ENCODE peak calls at places on chromosomes 16 and 17, in nine cellular contexts. U is upper lobe of right lung; M is tibial artery; T is CD8-positive, alpha-beta memory T cell; D is heart right ventricle; X is endodermal cell; E is ovary; P is cardiac muscle cell; I is body of pancreas. Q is an unnamed sample. For H3K4me1, the result is how much of the 10 kb centered on the place peaks cover.

GRCh38 chr16:10577305-10578202 is 2.8 kb downstream of the EMP2 start:
- DNase-seq in P (peak), X (peak), U (peak), I (no peak), E (peak), T (no peak), D (peak), M (no peak), Q (peak)

GRCh38 chr16:24643489-24643888 is 86.0 kb upstream of the TNRC6A start:
- DNase-seq in M (no peak), P (no peak), E (no peak), X (no peak), U (no peak), T (no peak), D (no peak), I (no peak), Q (no peak)

GRCh38 chr16:79134300-79134699 is 466.2 kb downstream of the MAF start:
- DNase-seq in X (no peak), D (no peak), T (no peak), P (no peak), U (no peak), E (no peak), I (no peak), M (no peak), Q (no peak)

GRCh38 chr17:34987232-34987631 is 6.9 kb downstream of the LIG3 start:
- DNase-seq in U (no peak), P (no peak), I (no peak), D (no peak), T (no peak), E (no peak), M (no peak), X (no peak), Q (no peak)

GRCh38 chr16:79651363-79651762 is 50.8 kb upstream of the MAF start:
- DNase-seq in M (peak), X (no peak), U (no peak), D (peak), I (peak), T (no peak), P (no peak), E (peak), Q (peak)

GRCh38 chr16:66460703-66461102 is 33.6 kb downstream of the BEAN1 start:
- DNase-seq in E (no peak), U (no peak), T (no peak), I (no peak), X (peak), M (no peak), D (no peak), P (no peak), Q (no peak)

GRCh38 chr16:74123826-74124225 is 172.8 kb upstream of the PSMD7 start:
- DNase-seq in I (no peak), T (no peak), D (no peak), M (no peak), E (no peak), X (no peak), P (no peak), U (no peak), Q (no peak)

GRCh38 chr16:49834496-49835009 is 21.4 kb downstream of the ZNF423 start:
- DNase-seq in X (peak), D (peak), E (peak), I (no peak), U (no peak), M (peak), T (no peak), P (peak), Q (peak)

GRCh38 chr17:14080847-14081251 is 11.5 kb downstream of the COX10 start:
- DNase-seq in M (no peak), X (no peak), D (no peak), T (no peak), I (no peak), U (no peak), P (no peak), E (no peak), Q (no peak)

GRCh38 chr17:4986951-4987766 is at the start of gene CAMTA2:
- DNase-seq in E (peak), U (peak), T (peak), X (peak), D (peak), I (peak), P (peak), M (peak), Q (peak)

GRCh38 chr16:65120811-65121721 is 797 bp downstream of the CDH11 start:
- DNase-seq in D (peak), M (peak), T (no peak), X (peak), P (peak), E (peak), I (no peak), U (peak), Q (peak)

GRCh38 chr17:67390646-67391480 is 13.8 kb downstream of the PITPNC1 start:
- DNase-seq in I (peak), D (peak), E (no peak), M (no peak), P (no peak), X (no peak), T (peak), U (no peak), Q (peak)

GRCh38 chr16:72468582-72468981 is 296.6 kb upstream of the PMFBP1 start:
- DNase-seq in T (no peak), D (no peak), I (no peak), E (no peak), M (no peak), U (no peak), P (no peak), X (no peak), Q (no peak)

GRCh38 chr17:4740025-4740351 is 260 bp upstream of the CXCL16 start:
- DNase-seq in E (no peak), D (no peak), P (no peak), X (no peak), I (no peak), U (no peak), M (no peak), T (no peak), Q (no peak)

GRCh38 chr17:1931759-1932579 is 93.2 kb downstream of the RTN4RL1 start:
- DNase-seq in U (no peak), M (no peak), X (peak), T (no peak), E (peak), I (peak), P (peak), D (peak), Q (peak)

GRCh38 chr17:5122586-5123342 is 6.9 kb downstream of the USP6 start:
- DNase-seq in I (peak), E (peak), M (peak), X (peak), D (no peak), U (peak), P (peak), T (peak), Q (peak)

GRCh38 chr16:89093602-89094251 is at the start of gene ACSF3:
- DNase-seq in U (peak), T (peak), P (peak), M (peak), I (peak), E (peak), X (peak), D (peak), Q (peak)

GRCh38 chr16:72878301-72879269 is 169.3 kb downstream of the ZFHX3 start:
- DNase-seq in M (no peak), E (no peak), D (no peak), P (peak), I (peak), X (no peak), U (no peak), T (no peak), Q (no peak)

GRCh38 chr16:3458278-3458851 is 14.9 kb downstream of the NAA60 start:
- DNase-seq in E (peak), M (no peak), U (peak), P (peak), I (peak), X (peak), D (no peak), T (peak), Q (peak)

GRCh38 chr17:51439395-51440229 is 179.3 kb downstream of the UTP18 start:
- DNase-seq in I (no peak), X (peak), D (no peak), E (no peak), M (no peak), T (no peak), P (no peak), U (no peak), Q (no peak)

GRCh38 chr16:31141489-31142108 is 6.1 kb upstream of the PRSS8 start:
- DNase-seq in P (no peak), I (peak), M (no peak), E (no peak), X (peak), D (no peak), T (peak), U (peak), Q (peak)

GRCh38 chr16:86529160-86529559 is 18.8 kb downstream of the FOXF1 start:
- DNase-seq in U (peak), D (no peak), T (no peak), I (no peak), X (no peak), P (no peak), M (no peak), E (no peak), Q (no peak)

GRCh38 chr17:32486701-32487459 is at the start of gene CDK5R1:
- DNase-seq in U (peak), X (peak), I (peak), T (peak), E (peak), M (no peak), D (peak), P (peak), Q (peak)

GRCh38 chr17:37406635-37407455 is at the start of the genes ACACA and TADA2A:
- DNase-seq in P (peak), T (peak), U (peak), X (peak), I (peak), M (peak), E (peak), D (peak), Q (peak)

GRCh38 chr17:7280519-7281073 is 922 bp upstream of the SLC2A4 start:
- DNase-seq in X (peak), E (peak), D (peak), M (peak), U (peak), T (peak), P (peak), I (peak), Q (peak)

GRCh38 chr16:25135239-25135878 is 23.8 kb downstream of the LCMT1 start:
- DNase-seq in E (no peak), X (no peak), I (no peak), D (no peak), T (no peak), M (no peak), U (no peak), P (no peak), Q (no peak)

GRCh38 chr17:40121191-40121885 is 433 bp upstream of the MSL1 start:
- DNase-seq in X (peak), T (no peak), P (peak), U (peak), E (peak), D (peak), I (peak), M (no peak), Q (peak)

DNA sequence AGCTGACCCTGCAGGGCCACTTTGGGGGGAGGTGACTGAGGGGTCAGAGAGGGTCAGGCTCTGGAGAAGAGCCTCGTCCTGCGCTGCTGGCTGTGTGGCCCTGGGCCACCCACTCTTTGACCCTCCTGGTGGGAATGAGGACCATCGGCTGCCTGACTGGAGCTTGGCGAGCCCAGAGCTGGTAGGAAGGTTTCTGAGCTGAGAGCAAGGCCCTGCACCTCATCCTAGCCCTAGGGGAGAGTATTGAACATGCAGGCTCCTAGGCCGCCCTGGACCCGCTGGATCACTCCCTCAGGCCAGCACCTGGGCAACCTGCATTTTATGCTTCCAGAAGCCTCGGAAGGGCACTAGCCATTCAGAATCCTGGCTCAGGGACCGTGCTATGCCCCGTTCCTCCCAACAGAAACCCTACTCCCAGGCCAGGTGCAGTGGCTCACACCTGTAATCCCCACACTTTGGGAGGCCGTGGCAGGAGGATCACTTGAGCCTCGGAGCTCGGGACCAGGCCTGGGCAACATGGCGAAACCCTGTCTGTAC is 14.5 kb downstream of the MAP2K3 start:
- DNase-seq in I (no peak), D (no peak), E (no peak), X (no peak), T (no peak), P (no peak), M (no peak), U (peak), Q (peak)
- H3K4me1 ChIP-seq in I (under half), D (under half), E (under half), X (under half), T (under half), P (under half), M (under half), U (under half), Q (under half)

GRCh38 chr17:16343569-16343968 is 9.7 kb downstream of the CENPV start:
- DNase-seq in U (peak), E (no peak), P (no peak), I (no peak), T (no peak), D (no peak), X (no peak), M (no peak), Q (no peak)

GRCh38 chr17:16339402-16339801 is 13.9 kb downstream of the CENPV start:
- DNase-seq in I (no peak), T (no peak), M (no peak), D (no peak), P (no peak), E (no peak), U (peak), X (no peak), Q (no peak)

GRCh38 chr17:16342979-16343378 is 10.3 kb downstream of the CENPV start:
- DNase-seq in X (no peak), D (no peak), E (no peak), M (no peak), I (no peak), U (peak), T (no peak), P (no peak), Q (no peak)

GRCh38 chr17:16338391-16338790 is 14.9 kb downstream of the CENPV start:
- DNase-seq in X (no peak), E (no peak), I (no peak), D (no peak), P (no peak), T (no peak), M (no peak), U (no peak), Q (no peak)

GRCh38 chr17:16339959-16340358 is 13.3 kb downstream of the CENPV start:
- DNase-seq in P (no peak), U (no peak), M (no peak), E (no peak), D (no peak), I (no peak), T (no peak), X (no peak), Q (no peak)
- H3K27ac ChIP-seq in P (no peak), U (no peak), M (no peak), E (no peak), D (no peak), I (no peak), T (no peak), X (no peak), Q (no peak)

GRCh38 chr17:55299890-55300289 is 35.1 kb downstream of the HLF start:
- DNase-seq in D (no peak), M (no peak), X (peak), E (no peak), U (no peak), I (no peak), T (no peak), P (no peak), Q (no peak)
- H3K4me3 ChIP-seq in D (no peak), M (no peak), X (no peak), E (no peak), U (no peak), I (no peak), T (no peak), P (no peak), Q (no peak)

GRCh38 chr17:80262291-80262690 is 1.6 kb downstream of the RNF213 start:
- DNase-seq in I (no peak), T (no peak), P (no peak), D (no peak), M (no peak), U (no peak), X (peak), E (no peak), Q (peak)
- H3K4me1 ChIP-seq in I (under half), T (under half), P (under half), D (under half), M (under half), U (under half), X (under half), E (under half), Q (under half)

GRCh38 chr17:16438173-16438556 is 22.8 kb downstream of the TRPV2 start:
- DNase-seq in T (no peak), M (no peak), X (no peak), I (no peak), E (no peak), P (no peak), U (no peak), D (no peak), Q (no peak)

GRCh38 chr17:16437083-16437482 is 21.7 kb downstream of the TRPV2 start:
- DNase-seq in P (no peak), I (no peak), E (no peak), T (no peak), D (no peak), X (peak), U (no peak), M (no peak), Q (no peak)

GRCh38 chr17:16434662-16435061 is 19.3 kb downstream of the TRPV2 start:
- DNase-seq in P (no peak), T (no peak), M (no peak), D (no peak), X (peak), U (no peak), E (no peak), I (no peak), Q (peak)

GRCh38 chr17:16438557-16439302 is 23.4 kb downstream of the TRPV2 start:
- DNase-seq in D (peak), E (peak), P (peak), T (peak), I (peak), X (peak), U (peak), M (peak), Q (peak)

GRCh38 chr17:16435951-16436886 is 20.8 kb downstream of the TRPV2 start:
- DNase-seq in D (no peak), P (no peak), T (no peak), X (peak), M (no peak), I (no peak), E (no peak), U (no peak), Q (peak)
- H3K27ac ChIP-seq in D (no peak), P (no peak), T (no peak), X (no peak), M (no peak), I (no peak), E (no peak), U (no peak), Q (no peak)

DNA sequence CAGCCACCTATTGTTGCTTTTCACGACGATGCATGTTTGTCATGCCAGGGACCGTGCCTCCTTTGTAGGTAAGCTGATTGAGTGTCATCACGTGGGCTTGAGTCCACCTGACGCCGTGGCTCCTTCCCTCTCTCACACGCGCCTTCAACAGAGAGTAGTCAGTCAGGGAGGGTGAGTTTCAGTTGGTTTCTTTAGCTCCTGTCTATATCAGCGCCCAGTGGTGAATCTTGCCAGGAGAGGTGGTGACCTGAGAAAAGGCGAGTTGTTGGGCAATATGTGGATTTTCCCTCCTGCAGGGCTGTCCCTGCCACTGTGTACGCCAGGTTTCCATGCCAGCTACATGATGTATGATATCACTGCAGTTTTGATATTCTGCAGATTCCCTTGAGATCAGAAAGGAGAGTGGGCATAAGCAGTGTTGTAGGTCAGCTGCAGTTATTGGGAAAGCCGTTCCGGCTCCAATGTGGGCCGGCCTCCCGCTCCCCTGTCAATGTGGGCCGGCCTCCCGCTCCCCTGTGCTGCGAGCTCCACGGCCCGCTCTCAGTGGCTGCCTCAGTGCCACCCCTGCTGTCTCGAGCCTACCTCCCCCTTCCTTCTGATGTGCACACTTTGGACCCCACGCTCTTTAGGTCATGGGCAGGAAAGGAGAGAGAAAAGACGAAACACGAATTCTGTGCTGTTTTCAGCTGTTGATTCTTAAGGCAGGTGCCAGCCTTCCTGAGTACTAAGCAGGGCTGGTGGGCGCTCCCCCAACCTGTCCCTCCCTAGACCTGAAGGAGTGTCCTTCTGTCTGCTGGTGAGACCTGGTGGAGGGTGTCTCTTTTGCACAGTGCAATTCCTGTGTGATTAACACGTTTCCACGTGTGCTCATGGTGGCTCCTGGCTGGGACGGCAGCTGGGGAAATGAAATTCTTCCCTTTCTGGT is 31.5 kb downstream of the BANP start:
- DNase-seq in M (no peak), P (no peak), T (no peak), X (no peak), E (no peak), D (no peak), U (no peak), I (peak), Q (no peak)
- H3K4me3 ChIP-seq in M (no peak), P (no peak), T (no peak), X (no peak), E (no peak), D (no peak), U (no peak), I (no peak), Q (no peak)

DNA sequence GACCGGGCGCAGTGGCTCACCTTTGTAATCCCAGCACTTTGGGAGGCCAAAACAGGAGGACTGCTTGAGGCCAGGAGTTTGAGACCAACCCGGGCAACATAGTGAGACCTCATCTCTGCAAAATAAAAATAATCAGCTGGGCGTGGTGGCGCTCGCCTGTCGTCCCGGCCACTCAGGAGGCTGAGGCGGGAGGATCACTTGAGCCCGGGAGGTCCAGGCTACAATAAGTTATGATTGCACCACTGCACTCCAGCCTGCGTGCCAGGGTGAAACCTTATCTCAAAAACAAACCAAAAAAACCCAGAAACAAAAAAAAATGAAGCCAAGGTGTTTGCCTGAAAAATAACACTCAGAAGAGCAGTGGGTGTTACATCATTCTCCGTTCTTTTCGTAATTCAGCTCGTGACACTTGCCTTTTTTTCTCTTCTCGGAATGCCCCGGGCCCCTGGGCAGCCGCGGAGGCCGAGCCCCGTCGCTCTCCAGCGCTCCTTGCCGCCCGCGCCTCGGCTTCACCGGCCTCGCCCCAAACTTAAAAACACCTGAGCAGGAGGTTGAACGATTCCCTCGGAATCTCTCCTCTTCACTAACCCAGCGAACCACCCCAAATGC is 17.0 kb downstream of the PRCD start:
- DNase-seq in D (no peak), P (no peak), U (peak), T (peak), M (no peak), E (no peak), X (peak), I (peak), Q (no peak)
- H3K4me1 ChIP-seq in D (under half), P (under half), U (under half), T (under half), M (under half), E (under half), X (under half), I (half or more), Q (under half)